ENCODE peak calls at places on chromosomes 7 and 10, in seven cellular contexts. X, T, C, U, G, N and Q are unnamed samples.

GRCh38 chr10:104642311-104643022 is 1.4 kb downstream of the SORCS3 start:
- DNase-seq in X (peak; percentile 36), T (no peak), C (no peak), U (peak; percentile 15), G (no peak), N (no peak), Q (no peak)

GRCh38 chr10:124344266-124344590 is 74.5 kb downstream of the OAT start:
- DNase-seq in X (no peak), T (no peak), C (no peak), U (no peak), G (no peak), N (no peak), Q (no peak)

GRCh38 chr7:26227987-26228386 is 26.4 kb downstream of the CBX3 start:
- DNase-seq in X (no peak), T (no peak), C (no peak), U (no peak), G (no peak), N (no peak), Q (no peak)

GRCh38 chr7:1593091-1593866 is 23.4 kb upstream of the PSMG3 start:
- DNase-seq in X (no peak), T (no peak), C (no peak), U (peak; percentile 9), G (no peak), N (no peak), Q (no peak)

GRCh38 chr7:135843214-135843613 is 94.6 kb upstream of the FAM180A start:
- DNase-seq in X (no peak), T (no peak), C (no peak), U (no peak), G (no peak), N (no peak), Q (no peak)

GRCh38 chr7:131522325-131522920 is 34.0 kb downstream of the PODXL start:
- DNase-seq in X (no peak), T (no peak), C (no peak), U (no peak), G (no peak), N (no peak), Q (no peak)

GRCh38 chr10:61642692-61643091 is 20.0 kb upstream of the CABCOCO1 start:
- DNase-seq in X (no peak), T (no peak), C (peak; percentile 84), U (peak; percentile 86), G (no peak), N (no peak), Q (no peak)

GRCh38 chr7:43584200-43584586 is 1.3 kb downstream of the STK17A start:
- DNase-seq in X (peak; percentile 52), T (peak; percentile 4), C (peak; percentile 87), U (peak; percentile 79), G (peak; percentile 49), N (no peak), Q (no peak)

GRCh38 chr10:133216776-133217175 is 13.2 kb upstream of the UTF1 start:
- DNase-seq in X (no peak), T (no peak), C (no peak), U (no peak), G (no peak), N (no peak), Q (no peak)

GRCh38 chr7:98879198-98879988 is 1.1 kb downstream of the TRRAP start:
- DNase-seq in X (no peak), T (peak; percentile 43), C (no peak), U (no peak), G (no peak), N (peak; percentile 58), Q (no peak)

GRCh38 chr10:113177163-113177935 is 227.3 kb downstream of the TCF7L2 start:
- DNase-seq in X (no peak), T (no peak), C (no peak), U (no peak), G (no peak), N (no peak), Q (no peak)

GRCh38 chr10:45197816-45198595 is 117.4 kb downstream of the OR13A1 start:
- DNase-seq in X (no peak), T (no peak), C (no peak), U (no peak), G (no peak), N (no peak), Q (no peak)

GRCh38 chr7:127189885-127190284 is 62.9 kb downstream of the GRM8 start:
- DNase-seq in X (no peak), T (no peak), C (no peak), U (no peak), G (no peak), N (no peak), Q (no peak)

GRCh38 chr7:94647295-94647694 is 8.6 kb downstream of the SGCE start:
- DNase-seq in X (no peak), T (no peak), C (no peak), U (no peak), G (no peak), N (no peak), Q (no peak)

GRCh38 chr10:71749396-71749795 is 23.9 kb downstream of the VSIR start:
- DNase-seq in X (no peak), T (no peak), C (no peak), U (no peak), G (no peak), N (no peak), Q (no peak)

GRCh38 chr10:125795637-125796190 is 20.1 kb upstream of the MMP21 start:
- DNase-seq in X (no peak), T (no peak), C (no peak), U (no peak), G (no peak), N (no peak), Q (no peak)

GRCh38 chr7:90764848-90765570 is 168.9 kb downstream of the CDK14 start:
- DNase-seq in X (no peak), T (no peak), C (no peak), U (no peak), G (no peak), N (no peak), Q (no peak)

GRCh38 chr7:106031271-106032029 is 68.4 kb downstream of the CDHR3 start:
- DNase-seq in X (no peak), T (no peak), C (peak; percentile 50), U (no peak), G (no peak), N (no peak), Q (no peak)

GRCh38 chr10:98667081-98667480 is 220.3 kb upstream of the HPS1 start:
- DNase-seq in X (no peak), T (no peak), C (peak; percentile 37), U (no peak), G (no peak), N (no peak), Q (no peak)

GRCh38 chr7:43646603-43647313 is 63.9 kb downstream of the STK17A start:
- DNase-seq in X (no peak), T (no peak), C (peak; percentile 41), U (peak; percentile 49), G (peak; percentile 64), N (no peak), Q (no peak)

GRCh38 chr7:82678259-82678658 is 234.7 kb upstream of the CACNA2D1 start:
- DNase-seq in X (no peak), T (no peak), C (peak; percentile 18), U (no peak), G (no peak), N (no peak), Q (no peak)

GRCh38 chr10:46245381-46245900 is 41.4 kb upstream of the ANTXRL start:
- DNase-seq in X (no peak), T (no peak), C (no peak), U (no peak), G (no peak), N (no peak), Q (no peak)

GRCh38 chr10:74145133-74145532 is 5.5 kb downstream of the AP3M1 start:
- DNase-seq in X (no peak), T (no peak), C (peak; percentile 88), U (peak; percentile 91), G (peak; percentile 55), N (no peak), Q (no peak)

GRCh38 chr10:74255800-74256422 is 104.9 kb downstream of the ADK start:
- DNase-seq in X (no peak), T (no peak), C (no peak), U (peak; percentile 36), G (no peak), N (no peak), Q (peak; percentile 73)

GRCh38 chr10:113326160-113327111 is 226.4 kb upstream of the HABP2 start:
- DNase-seq in X (peak; percentile 89), T (no peak), C (peak; percentile 67), U (peak; percentile 88), G (peak; percentile 93), N (peak; percentile 45), Q (no peak)

GRCh38 chr7:90660819-90661218 is 64.7 kb downstream of the CDK14 start:
- DNase-seq in X (no peak), T (no peak), C (no peak), U (no peak), G (no peak), N (no peak), Q (no peak)